ENCODE peak calls at places on chromosomes 5 and 9, in four cellular contexts. G is mammary epithelial cell, L is IMR-90, K is astrocyte. V is an unnamed sample.

GRCh38 chr5:42840842-42841574 is 29.3 kb upstream of the SELENOP start:
- DNase-seq in G (peak; percentile 3), L (no peak), K (no peak), V (no peak)

GRCh38 chr9:125233678-125234077 is 7.5 kb downstream of the HSPA5 start:
- DNase-seq in G (peak; percentile 93), L (peak; percentile 100), K (peak; percentile 99), V (peak; percentile 98)

GRCh38 chr5:38925154-38925925 is 79.5 kb downstream of the OSMR start:
- DNase-seq in G (no peak), L (peak; percentile 80), K (peak; percentile 82), V (peak; percentile 56)

GRCh38 chr5:145791866-145792265 is 43.3 kb downstream of the PRELID2 start:
- DNase-seq in G (no peak), L (no peak), K (no peak), V (no peak)

GRCh38 chr9:33459115-33459514 is 11.7 kb upstream of the AQP3 start:
- DNase-seq in G (no peak), L (no peak), K (no peak), V (no peak)

GRCh38 chr5:90096415-90097081 is 313.0 kb downstream of the CETN3 start:
- DNase-seq in G (peak; percentile 76), L (peak; percentile 52), K (peak; percentile 92), V (peak; percentile 95)

GRCh38 chr9:128152133-128152780 is 3.0 kb downstream of the LCN2 start:
- DNase-seq in G (no peak), L (no peak), K (no peak), V (no peak)

GRCh38 chr5:81420039-81420667 is 26.2 kb upstream of the ACOT12 start:
- DNase-seq in G (peak; percentile 90), L (peak; percentile 96), K (peak; percentile 96), V (peak; percentile 96)

GRCh38 chr5:105754056-105754455 is 1916.7 kb downstream of the EFNA5 start:
- DNase-seq in G (no peak), L (peak; percentile 12), K (peak; percentile 14), V (peak; percentile 35)

GRCh38 chr5:103259705-103260355 is 1.3 kb downstream of the MACIR start:
- DNase-seq in G (peak; percentile 60), L (peak; percentile 23), K (peak; percentile 36), V (peak; percentile 46)

GRCh38 chr9:16154570-16155078 is 601.8 kb downstream of the CCDC171 start:
- DNase-seq in G (no peak), L (no peak), K (no peak), V (peak; percentile 64)

GRCh38 chr9:70749066-70749465 is 334.6 kb upstream of the KLF9 start:
- DNase-seq in G (no peak), L (no peak), K (no peak), V (no peak)

GRCh38 chr5:111232311-111233049 is 8.3 kb downstream of the CAMK4 start:
- DNase-seq in G (no peak), L (no peak), K (no peak), V (no peak)

GRCh38 chr5:122078116-122078865 is at the start of gene LOX:
- DNase-seq in G (peak; percentile 63), L (peak; percentile 98), K (peak; percentile 98), V (peak; percentile 98)

GRCh38 chr5:122076669-122077450 is 1.2 kb downstream of the LOX start:
- DNase-seq in G (peak; percentile 75), L (peak; percentile 76), K (peak; percentile 67), V (peak; percentile 80)

GRCh38 chr5:122073864-122074263 is 4.2 kb downstream of the LOX start:
- DNase-seq in G (no peak), L (no peak), K (no peak), V (no peak)

GRCh38 chr5:122076023-122076422 is 2.0 kb downstream of the LOX start:
- DNase-seq in G (peak; percentile 48), L (no peak), K (peak; percentile 38), V (peak; percentile 48)

DNA sequence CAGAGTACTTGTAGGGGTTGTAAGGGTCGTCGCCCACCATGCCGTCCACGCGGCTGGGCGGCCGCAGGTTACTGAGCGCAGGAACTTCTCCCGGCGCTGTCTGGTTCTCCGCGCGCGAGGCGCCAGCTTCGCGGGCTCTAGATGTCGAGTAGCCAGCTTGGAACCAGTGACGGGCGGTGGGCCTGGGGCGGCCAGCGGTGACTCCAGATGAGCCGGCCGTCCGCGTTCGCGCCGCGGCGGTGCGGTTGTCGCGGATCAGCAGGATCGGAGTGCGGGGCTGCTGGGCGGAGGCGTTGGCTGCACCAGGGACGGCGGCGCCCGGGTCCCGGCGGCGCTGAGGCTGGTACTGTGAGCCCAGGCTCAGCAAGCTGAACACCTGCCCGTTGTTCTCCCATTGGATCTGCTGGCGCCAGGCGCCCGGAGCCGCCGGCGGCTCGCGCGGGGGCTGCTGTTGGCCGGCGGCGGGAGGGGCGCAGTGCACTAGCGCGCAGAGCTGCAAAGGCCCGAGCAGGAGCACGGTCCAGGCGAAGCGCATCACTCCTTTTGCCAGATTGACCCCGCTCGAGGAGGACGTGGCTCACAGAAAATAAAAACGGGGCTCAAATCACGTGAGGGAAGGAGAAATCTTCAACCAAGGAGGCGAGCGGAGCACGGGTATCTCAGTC is 476 bp downstream of the LOX start:
- DNase-seq in G (peak; percentile 41), L (no peak), K (no peak), V (no peak)
- TF ChIP-seq CTCF in G (no peak), L (peak; percentile 2), K (no peak), V (no peak)

DNA sequence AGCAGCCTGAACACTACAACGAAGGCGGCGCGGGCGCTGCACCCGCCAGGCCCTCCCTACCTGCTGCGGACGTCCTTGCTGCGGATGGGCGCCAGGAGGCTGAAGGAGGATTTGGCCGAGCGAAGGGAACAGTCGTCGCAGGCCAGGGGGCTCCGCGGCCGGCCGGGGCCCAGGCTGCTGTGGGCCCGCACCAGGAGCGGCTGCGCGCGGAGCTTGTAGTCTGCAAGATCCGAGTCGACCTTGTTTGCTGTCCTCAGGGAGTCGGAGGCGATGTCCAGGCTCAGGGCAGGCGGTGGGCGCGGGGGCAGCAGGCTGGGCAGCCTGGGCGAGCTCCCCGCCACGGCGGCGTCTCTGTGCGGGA is 1.1 kb downstream of the INPP5E start:
- DNase-seq in G (peak; percentile 37), L (peak; percentile 7), K (no peak), V (no peak)
- H2AFZ ChIP-seq in G (peak overlapping the region; percentile 82), L (peak overlapping the region; percentile 93), K (no peak overlapping the region), V (no peak overlapping the region)

GRCh38 chr9:113590389-113590788 is 126.9 kb downstream of the RGS3 start:
- DNase-seq in G (no peak), L (no peak), K (no peak), V (no peak)

GRCh38 chr9:113588242-113588810 is 124.8 kb downstream of the RGS3 start:
- DNase-seq in G (no peak), L (no peak), K (no peak), V (no peak)

GRCh38 chr9:113589890-113590289 is 126.4 kb downstream of the RGS3 start:
- DNase-seq in G (no peak), L (peak; percentile 66), K (no peak), V (peak; percentile 64)

GRCh38 chr9:113588936-113589335 is 125.4 kb downstream of the RGS3 start:
- DNase-seq in G (no peak), L (no peak), K (no peak), V (no peak)

DNA sequence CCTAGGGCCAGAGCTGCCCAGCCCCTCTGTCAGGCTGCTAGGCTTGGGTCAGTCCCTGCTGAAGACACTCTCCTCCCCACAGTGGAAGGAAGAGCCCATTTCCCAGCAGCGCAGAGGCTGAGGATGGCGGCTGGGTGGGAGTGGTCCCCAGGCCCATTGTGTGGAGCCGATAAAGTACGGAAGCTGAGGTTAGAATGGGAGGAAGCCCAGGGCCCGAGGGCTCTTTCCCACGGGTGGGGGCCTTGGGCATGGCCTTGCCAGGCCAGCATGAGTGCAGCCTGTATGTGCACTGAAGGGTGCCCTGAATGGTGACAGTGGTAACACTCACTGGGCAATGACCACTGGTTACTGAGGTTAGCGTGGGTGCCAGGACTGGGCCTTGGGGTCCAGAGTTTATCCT is 125.9 kb downstream of the RGS3 start:
- DNase-seq in G (no peak), L (no peak), K (no peak), V (no peak)
- H3K4me1 ChIP-seq in G (peaks cover 26% of the 10 kb centered on the region), L (peaks cover 3% of the 10 kb centered on the region), K (peaks cover 11% of the 10 kb centered on the region), V (peaks cover 5% of the 10 kb centered on the region)

GRCh38 chr5:58457040-58457439 is 2.8 kb downstream of the PLK2 start:
- DNase-seq in G (no peak), L (no peak), K (no peak), V (no peak)

GRCh38 chr5:58460727-58461286 is 921 bp upstream of the PLK2 start:
- DNase-seq in G (peak; percentile 85), L (peak; percentile 80), K (peak; percentile 64), V (peak; percentile 77)

GRCh38 chr5:58459860-58460726 is at the start of gene PLK2:
- DNase-seq in G (peak; percentile 92), L (peak; percentile 94), K (peak; percentile 83), V (peak; percentile 95)

GRCh38 chr5:58458851-58459275 is 1.0 kb downstream of the PLK2 start:
- DNase-seq in G (peak; percentile 72), L (no peak), K (peak; percentile 55), V (peak; percentile 22)

DNA sequence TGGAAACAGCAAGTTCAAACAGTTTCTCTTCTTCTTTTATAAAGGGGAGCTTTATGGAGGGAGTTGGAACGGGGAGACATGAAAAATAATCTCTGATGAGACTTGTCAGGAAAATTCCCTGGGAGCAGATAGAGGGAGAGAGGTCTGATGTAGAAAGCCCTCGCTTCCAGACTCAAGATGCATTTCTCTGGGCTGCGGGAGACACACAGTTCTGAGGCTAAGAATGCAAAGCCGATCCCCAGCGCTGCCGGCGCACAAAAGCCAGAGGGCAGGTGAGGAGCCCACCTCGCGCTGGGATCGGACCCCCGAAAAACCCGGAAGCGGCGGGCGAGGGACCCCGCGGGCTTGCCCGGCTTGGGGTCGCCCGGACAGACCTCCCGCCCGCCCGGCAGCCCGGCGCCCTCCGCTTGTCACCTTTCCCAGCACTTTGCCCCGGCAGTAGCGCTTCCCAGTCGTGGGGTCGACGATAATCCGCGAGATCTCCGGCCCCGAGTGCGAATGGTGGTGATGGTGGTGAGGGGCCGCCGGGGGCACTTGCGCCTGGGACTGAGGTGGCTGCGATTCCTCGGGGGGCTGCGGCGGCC is 518 bp downstream of the PLK2 start:
- DNase-seq in G (peak; percentile 45), L (peak; percentile 38), K (no peak), V (peak; percentile 40)
- TF ChIP-seq CTCF in G (no peak), L (no peak), K (no peak), V (no peak)

DNA sequence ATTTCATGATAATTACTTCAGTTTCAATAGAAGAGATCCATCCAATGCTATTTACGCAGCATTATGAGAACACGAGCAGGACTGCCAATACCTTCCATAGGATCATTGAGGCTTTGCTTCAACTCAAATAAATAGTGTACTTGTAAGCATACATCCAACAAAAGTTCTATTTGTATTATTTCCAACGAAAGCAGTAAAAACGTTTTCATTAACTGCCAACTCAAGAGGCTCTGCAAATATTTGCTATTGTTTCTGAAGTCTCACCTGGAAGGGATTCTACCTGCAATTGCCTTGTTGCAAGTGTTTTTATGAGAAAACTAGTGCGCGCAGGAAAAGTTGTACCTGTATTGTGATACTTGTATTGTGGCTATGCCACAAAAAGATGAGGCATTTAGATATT is 11.0 kb upstream of the GNPDA1 start:
- DNase-seq in G (no peak), L (no peak), K (no peak), V (no peak)
- H2AFZ ChIP-seq in G (no peak overlapping the region), L (no peak overlapping the region), K (no peak overlapping the region), V (no peak overlapping the region)

GRCh38 chr5:56516034-56516433 is 282.9 kb upstream of the ANKRD55 start:
- DNase-seq in G (no peak), L (no peak), K (no peak), V (no peak)
- H3K4me1 ChIP-seq in G (peaks cover 14% of the 10 kb centered on the region), L (peaks cover 4% of the 10 kb centered on the region), K (no peaks in the 10 kb centered on the region), V (peaks cover 2% of the 10 kb centered on the region)

V was measured in fibroblast of lung.